ENCODE peak calls at places on chromosomes 6 and 20, in five cellular contexts. Z is GM03348; N is NCI-H748 treated with DMSO at 0.1 percent for 48 hours; S is nucleus accumbens; Y is naive thymus-derived CD8-positive, alpha-beta T cell. O is an unnamed sample.
A peak's percentile ranks its signal among the peaks of the same experiment; 100 is the strongest.

GRCh38 chr6:15308445-15309213 is 62.8 kb downstream of the JARID2 start:
- DNase-seq in N (no peak), Z (no peak), Y (no peak), S (no peak), O (no peak)

GRCh38 chr6:34195726-34196115 is 41.0 kb upstream of the HMGA1 start:
- DNase-seq in S (no peak), Z (no peak), Y (no peak), N (no peak), O (peak; percentile 69)

GRCh38 chr20:63326314-63327228 is 33.6 kb downstream of the COL20A1 start:
- DNase-seq in Z (no peak), S (no peak), N (no peak), Y (peak; percentile 55), O (no peak)

GRCh38 chr20:48278961-48279481 is 493.7 kb upstream of the SULF2 start:
- DNase-seq in N (no peak), S (no peak), Y (no peak), Z (no peak), O (no peak)

GRCh38 chr6:100493206-100493888 is 28.6 kb upstream of the SIM1 start:
- DNase-seq in Y (no peak), S (no peak), N (no peak), Z (no peak), O (no peak)

GRCh38 chr20:15220778-15221565 is 883.6 kb upstream of the FLRT3 start:
- DNase-seq in Z (peak; percentile 34), Y (no peak), S (no peak), N (no peak), O (no peak)

GRCh38 chr20:41645372-41645771 is 27.2 kb upstream of the CHD6 start:
- DNase-seq in Y (no peak), Z (no peak), N (no peak), S (no peak), O (no peak)

GRCh38 chr6:148074291-148074690 is 268.3 kb upstream of the SASH1 start:
- DNase-seq in Y (no peak), Z (no peak), N (no peak), S (no peak), O (no peak)

GRCh38 chr6:123028263-123028662 is 32.2 kb downstream of the CLVS2 start:
- DNase-seq in Y (no peak), Z (no peak), N (no peak), S (no peak), O (no peak)